ENCODE peak calls at places on chromosome 18, in four cellular contexts. Q is uterus, N is thyroid gland, L is heart left ventricle. O is an unnamed sample. For H3K27me3, the result is how much of the 10 kb centered on the place peaks cover.

GRCh38 chr18:63152096-63152495 is 167.5 kb downstream of the BCL2 start:
- DNase-seq in Q (no peak), L (no peak), N (no peak), O (no peak)

GRCh38 chr18:53796042-53796729 is 428.3 kb downstream of the MBD2 start:
- DNase-seq in L (no peak), Q (no peak), N (no peak), O (peak)

GRCh38 chr18:42513416-42513815 is 558.4 kb downstream of the PIK3C3 start:
- DNase-seq in N (no peak), L (no peak), Q (no peak), O (no peak)

GRCh38 chr18:62979172-62979571 is 263.8 kb downstream of the PHLPP1 start:
- DNase-seq in Q (peak), N (no peak), L (no peak), O (no peak)

GRCh38 chr18:40121001-40121400 is 1834.0 kb upstream of the PIK3C3 start:
- DNase-seq in Q (no peak), L (no peak), N (no peak), O (no peak)

GRCh38 chr18:35862115-35862640 is 110.3 kb upstream of the RMP24 start:
- DNase-seq in N (no peak), Q (no peak), L (no peak), O (no peak)

GRCh38 chr18:11989966-11990380 is 8.7 kb downstream of the IMPA2 start:
- DNase-seq in L (no peak), N (peak), Q (no peak), O (peak)

GRCh38 chr18:32373995-32374394 is 96.7 kb downstream of the GAREM1 start:
- DNase-seq in N (peak), L (no peak), Q (no peak), O (no peak)

GRCh38 chr18:61475931-61476330 is 142.7 kb downstream of the CDH20 start:
- DNase-seq in N (no peak), Q (no peak), L (no peak), O (no peak)

GRCh38 chr18:45733535-45733934 is 9.6 kb downstream of the SLC14A1 start:
- DNase-seq in N (no peak), L (no peak), Q (no peak), O (no peak)

GRCh38 chr18:62523631-62524442 is 1.0 kb downstream of the ZCCHC2 start:
- DNase-seq in Q (peak), L (peak), N (peak), O (peak)

GRCh38 chr18:8890957-8891464 is 185.7 kb downstream of the MTCL1 start:
- DNase-seq in N (no peak), L (no peak), Q (no peak), O (peak)

GRCh38 chr18:50401888-50402287 is 27.0 kb downstream of the SKA1 start:
- DNase-seq in Q (no peak), N (peak), L (peak), O (peak)

GRCh38 chr18:55343396-55344073 is 244.5 kb downstream of the TCF4 start:
- DNase-seq in N (no peak), L (no peak), Q (no peak), O (no peak)

GRCh38 chr18:61972389-61973264 is 79.8 kb upstream of the RNF152 start:
- DNase-seq in L (no peak), Q (no peak), N (no peak), O (no peak)

GRCh38 chr18:68102117-68102516 is 585.6 kb upstream of the DSEL start:
- DNase-seq in Q (no peak), N (no peak), L (no peak), O (no peak)

GRCh38 chr18:34039194-34039593 is 185.5 kb downstream of the NOL4 start:
- DNase-seq in N (no peak), Q (no peak), L (no peak), O (no peak)

GRCh38 chr18:22219568-22220355 is 50.4 kb downstream of the GATA6 start:
- DNase-seq in L (no peak), N (peak), Q (no peak), O (no peak)
- H3K27me3 ChIP-seq in L (under half), N (under half), Q (under half), O (under half)

GRCh38 chr18:57789759-57790158 is 13.4 kb downstream of the ATP8B1 start:
- DNase-seq in L (no peak), Q (no peak), N (no peak), O (no peak)
- H3K27ac ChIP-seq in L (peak), Q (peak), N (peak), O (peak)

GRCh38 chr18:59264651-59265245 is 8.5 kb downstream of the RAX start:
- DNase-seq in N (no peak), Q (no peak), L (no peak), O (no peak)

GRCh38 chr18:59265246-59266018 is 7.8 kb downstream of the RAX start:
- DNase-seq in Q (no peak), N (no peak), L (no peak), O (no peak)

GRCh38 chr18:59266459-59266858 is 6.8 kb downstream of the RAX start:
- DNase-seq in L (no peak), Q (no peak), N (no peak), O (no peak)

GRCh38 chr18:59266876-59267510 is 6.3 kb downstream of the RAX start:
- DNase-seq in N (no peak), Q (no peak), L (no peak), O (no peak)

DNA sequence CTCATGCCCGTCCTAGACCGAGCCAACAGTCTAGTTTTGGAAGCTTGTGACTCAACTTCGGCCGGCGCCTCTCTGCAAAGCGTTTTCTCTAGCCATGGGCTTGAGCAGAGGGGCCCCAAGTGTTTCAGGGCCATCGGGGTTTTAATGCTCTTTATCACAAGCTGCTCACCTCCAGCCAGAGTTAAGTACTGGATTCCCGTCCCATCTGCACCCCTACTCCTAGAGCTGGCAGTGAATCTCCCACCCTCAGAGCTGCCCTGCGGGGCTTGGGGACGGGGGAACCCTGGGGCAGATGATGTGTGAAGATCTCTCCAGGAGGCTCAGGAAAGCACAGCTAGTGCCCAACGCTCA is 7.3 kb downstream of the RAX start:
- DNase-seq in L (no peak), Q (no peak), N (no peak), O (no peak)
- H3K27me3 ChIP-seq in L (half or more), Q (under half), N (half or more), O (half or more)

GRCh38 chr18:75208055-75208835 is 694 bp downstream of the PTGR3 start:
- DNase-seq in N (peak), Q (peak), L (peak), O (peak)

GRCh38 chr18:75205760-75206109 is 3.2 kb downstream of the PTGR3 start:
- DNase-seq in L (no peak), N (no peak), Q (no peak), O (no peak)

GRCh38 chr18:75204978-75205759 is 3.8 kb downstream of the PTGR3 start:
- DNase-seq in L (no peak), Q (no peak), N (no peak), O (no peak)

GRCh38 chr18:75207298-75208054 is 1.5 kb downstream of the PTGR3 start:
- DNase-seq in Q (no peak), N (peak), L (no peak), O (no peak)

GRCh38 chr18:75206637-75207297 is 2.2 kb downstream of the PTGR3 start:
- DNase-seq in Q (no peak), L (no peak), N (no peak), O (no peak)
- H3K27ac ChIP-seq in Q (peak), L (peak), N (peak), O (peak)

GRCh38 chr18:26862084-26862483 is 3.4 kb downstream of the AQP4 start:
- DNase-seq in Q (no peak), N (no peak), L (no peak), O (no peak)
- H3K27me3 ChIP-seq in Q (under half), N (under half), L (under half), O (under half)

DNA sequence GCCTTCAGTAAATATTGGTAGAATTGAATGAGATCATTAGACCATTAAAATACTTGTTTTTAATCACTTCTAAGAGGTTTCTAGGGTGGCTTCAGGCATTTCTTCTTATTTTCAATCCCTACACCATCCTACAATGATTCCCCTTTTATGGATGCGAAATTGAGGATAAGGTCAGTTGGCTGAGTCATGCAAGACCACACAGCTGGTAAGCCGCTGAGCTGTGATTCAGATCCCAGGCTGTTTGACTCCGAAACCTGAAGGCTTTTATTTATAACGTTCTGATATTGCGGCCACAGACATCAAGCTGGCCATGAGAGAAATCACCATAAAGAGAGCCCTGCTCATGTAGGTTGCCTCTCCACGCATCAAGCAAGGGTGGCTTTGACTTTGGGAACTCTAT is 133.4 kb downstream of the VAPA start:
- DNase-seq in Q (peak), N (no peak), L (no peak), O (no peak)
- H3K27ac ChIP-seq in Q (no peak), N (no peak), L (no peak), O (no peak)

O was measured in adrenal gland.